ENCODE peak calls at places on chromosome 1, in eight cellular contexts. D is SK-N-MC; K is AG04450; A is ovary; F is PC-9; Q is T-helper 9 cell; S is stimulated activated CD4-positive, alpha-beta T cell treated with anti-CD3 and anti-CD28 coated beads, Interleukin-4, amount 100 ng/mL, for 48 hours; V is colonic mucosa. L is an unnamed sample.

GRCh38 chr1:88646852-88647645 is 37.0 kb upstream of the PKN2 start:
- DNase-seq in D (no peak), K (no peak), A (no peak), F (no peak), Q (no peak), S (no peak), V (no peak), L (peak; percentile 9)

GRCh38 chr1:202501281-202501680 is 152.8 kb downstream of the PPP1R12B start:
- DNase-seq in D (no peak), K (no peak), A (no peak), F (no peak), Q (no peak), S (no peak), V (no peak), L (peak; percentile 69)

GRCh38 chr1:2817784-2818564 is 16.5 kb upstream of the TTC34 start:
- DNase-seq in D (no peak), K (no peak), A (no peak), F (no peak), Q (no peak), S (no peak), V (no peak), L (no peak)

GRCh38 chr1:57061369-57061768 is 95.6 kb upstream of the C8B start:
- DNase-seq in D (no peak), K (no peak), A (no peak), F (no peak), Q (no peak), S (no peak), V (no peak), L (peak; percentile 17)

GRCh38 chr1:152035406-152036315 is 1.1 kb downstream of the S100A11 start:
- DNase-seq in D (no peak), K (no peak), A (no peak), F (no peak), Q (no peak), S (no peak), V (peak; percentile 63), L (peak; percentile 73)

GRCh38 chr1:154154053-154154452 is 820 bp downstream of the NUP210L start:
- DNase-seq in D (no peak), K (no peak), A (no peak), F (no peak), Q (no peak), S (no peak), V (no peak), L (no peak)

GRCh38 chr1:3409737-3410434 is 44.6 kb upstream of the ARHGEF16 start:
- DNase-seq in D (no peak), K (no peak), A (peak; percentile 58), F (no peak), Q (no peak), S (no peak), V (peak; percentile 39), L (peak; percentile 62)

GRCh38 chr1:30452925-30453324 is 270.5 kb downstream of the MATN1 start:
- DNase-seq in D (no peak), K (no peak), A (no peak), F (no peak), Q (no peak), S (no peak), V (peak; percentile 5), L (no peak)

GRCh38 chr1:206447079-206447780 is 23.0 kb upstream of the IKBKE start:
- DNase-seq in D (no peak), K (no peak), A (no peak), F (no peak), Q (no peak), S (no peak), V (no peak), L (no peak)

GRCh38 chr1:20324704-20325406 is 34.2 kb downstream of the VWA5B1 start:
- DNase-seq in D (no peak), K (no peak), A (no peak), F (no peak), Q (no peak), S (no peak), V (no peak), L (no peak)

GRCh38 chr1:84603223-84603622 is 29.0 kb upstream of the CTBS start:
- DNase-seq in D (no peak), K (no peak), A (no peak), F (peak; percentile 61), Q (no peak), S (no peak), V (no peak), L (peak; percentile 8)

GRCh38 chr1:116880952-116881351 is 28.8 kb upstream of the PTGFRN start:
- DNase-seq in D (no peak), K (no peak), A (peak; percentile 25), F (peak; percentile 21), Q (no peak), S (no peak), V (no peak), L (no peak)

GRCh38 chr1:163388970-163389369 is 67.2 kb downstream of the NUF2 start:
- DNase-seq in D (no peak), K (no peak), A (no peak), F (no peak), Q (no peak), S (no peak), V (no peak), L (no peak)

GRCh38 chr1:31782066-31782762 is 18.1 kb upstream of the ADGRB2 start:
- DNase-seq in D (no peak), K (no peak), A (no peak), F (no peak), Q (no peak), S (no peak), V (no peak), L (no peak)

GRCh38 chr1:94001397-94002045 is 92.3 kb upstream of the GCLM start:
- DNase-seq in D (no peak), K (no peak), A (no peak), F (no peak), Q (no peak), S (no peak), V (no peak), L (no peak)

L was measured in HT-29.